ENCODE peak calls at places on chromosomes 7 and 10, in five cellular contexts. X is SK-N-SH, N is Peyer's patch, H is NT2/D1, B is mesenchymal stem cell. R is an unnamed sample. For H3K9me3 and H3K4me1, the result is how much of the 10 kb centered on the place peaks cover.

GRCh38 chr10:67115972-67116371 is 190.1 kb downstream of the LRRTM3 start:
- DNase-seq in X (no peak), N (no peak), H (no peak), B (no peak), R (peak)

GRCh38 chr7:67413670-67414069 is 417.0 kb downstream of the TYW1 start:
- DNase-seq in X (no peak), N (no peak), H (peak), B (no peak), R (no peak)

GRCh38 chr10:122044045-122044661 is 55.2 kb downstream of the TACC2 start:
- DNase-seq in X (no peak), N (no peak), H (no peak), B (no peak), R (peak)

GRCh38 chr10:114917927-114918672 is 19.9 kb upstream of the TRUB1 start:
- DNase-seq in X (no peak), N (no peak), H (peak), B (peak), R (no peak)

GRCh38 chr10:128324468-128324867 is 198.2 kb upstream of the MKI67 start:
- DNase-seq in X (no peak), N (no peak), H (no peak), B (no peak), R (no peak)

GRCh38 chr10:3606309-3606708 is 178.7 kb downstream of the KLF6 start:
- DNase-seq in X (no peak), N (no peak), H (no peak), B (no peak), R (no peak)

GRCh38 chr10:75712241-75712880 is 280.9 kb downstream of the LRMDA start:
- DNase-seq in X (no peak), N (no peak), H (no peak), B (no peak), R (no peak)

GRCh38 chr7:108263364-108263951 is 133.3 kb upstream of the LAMB4 start:
- DNase-seq in X (no peak), N (no peak), H (no peak), B (no peak), R (no peak)

GRCh38 chr10:24519950-24520349 is 203.7 kb downstream of the ARHGAP21 start:
- DNase-seq in X (no peak), N (no peak), H (no peak), B (no peak), R (no peak)
- H3K4me3 ChIP-seq in X (no peak), N (no peak), H (no peak), B (no peak), R (no peak)

GRCh38 chr7:86058649-86059048 is 585.1 kb upstream of the GRM3 start:
- DNase-seq in X (no peak), N (no peak), H (no peak), B (no peak), R (no peak)
- H3K9me3 ChIP-seq in X (under half), N (under half), H (under half), B (under half), R (under half)

DNA sequence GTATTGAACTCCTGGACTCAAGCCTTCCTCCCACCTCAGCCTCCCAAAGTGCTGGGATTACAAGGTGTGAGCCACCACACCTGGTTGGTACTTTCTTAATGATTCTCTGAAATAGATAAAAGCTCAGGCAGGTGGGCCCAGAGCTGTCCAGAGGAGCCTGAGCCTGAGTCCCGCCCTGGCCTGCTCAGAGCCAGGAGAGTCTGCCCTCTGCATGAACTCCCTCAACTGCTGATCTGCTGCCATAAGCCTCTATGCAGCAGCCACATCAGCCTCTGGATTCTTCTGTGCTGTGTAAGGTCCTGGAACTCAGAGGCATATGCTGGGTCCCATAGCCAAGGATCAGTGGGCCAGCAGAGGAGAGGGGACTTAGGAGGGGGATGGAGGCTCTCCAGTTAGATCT is 23.1 kb upstream of the DDIT4 start:
- DNase-seq in X (no peak), N (no peak), H (no peak), B (peak), R (peak)
- H3K4me1 ChIP-seq in X (under half), N (half or more), H (under half), B (under half), R (half or more)

DNA sequence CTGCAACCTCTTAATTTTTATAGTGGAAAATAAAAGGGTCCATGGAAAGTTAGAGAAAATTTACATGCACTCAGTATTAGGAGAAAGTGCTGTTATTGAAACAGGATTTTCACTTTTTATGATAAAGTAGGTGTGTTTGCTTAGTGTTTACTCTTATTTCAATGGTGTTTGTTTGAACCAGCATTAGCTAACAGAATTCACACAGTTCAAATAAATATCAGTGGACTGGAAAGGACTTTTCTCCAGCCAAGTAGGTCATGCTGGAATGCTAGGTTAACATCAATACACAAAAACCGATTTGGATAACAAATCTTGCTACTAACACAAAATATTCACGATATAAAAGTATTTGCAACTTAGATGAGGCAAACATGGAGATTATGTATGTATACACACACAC is 49.4 kb upstream of the BET1 start:
- DNase-seq in X (no peak), N (no peak), H (no peak), B (no peak), R (no peak)
- H3K4me3 ChIP-seq in X (no peak), N (no peak), H (no peak), B (no peak), R (no peak)

DNA sequence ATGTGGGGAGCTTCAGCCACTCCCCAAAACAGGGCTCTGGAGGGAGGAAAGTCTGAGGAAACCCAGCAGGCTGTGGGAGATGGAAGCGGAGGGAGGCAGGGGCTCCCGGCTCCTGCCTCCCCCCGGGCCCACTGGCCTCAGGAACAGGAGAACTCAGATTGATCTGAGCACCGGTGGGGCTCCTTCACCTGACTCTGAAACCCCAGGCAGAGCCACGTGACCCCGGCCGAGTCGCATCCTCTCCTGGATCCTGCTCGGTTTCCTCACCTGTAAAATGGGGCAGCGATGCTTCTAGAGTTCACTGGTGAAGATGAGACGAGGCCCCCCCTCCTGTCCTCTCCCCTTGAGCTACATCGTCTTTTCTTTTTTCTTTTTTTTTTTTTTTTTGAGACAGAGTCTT is 33.6 kb downstream of the TCERG1L start:
- DNase-seq in X (peak), N (no peak), H (no peak), B (no peak), R (no peak)
- H3K9me3 ChIP-seq in X (under half), N (under half), H (under half), B (under half), R (under half)

DNA sequence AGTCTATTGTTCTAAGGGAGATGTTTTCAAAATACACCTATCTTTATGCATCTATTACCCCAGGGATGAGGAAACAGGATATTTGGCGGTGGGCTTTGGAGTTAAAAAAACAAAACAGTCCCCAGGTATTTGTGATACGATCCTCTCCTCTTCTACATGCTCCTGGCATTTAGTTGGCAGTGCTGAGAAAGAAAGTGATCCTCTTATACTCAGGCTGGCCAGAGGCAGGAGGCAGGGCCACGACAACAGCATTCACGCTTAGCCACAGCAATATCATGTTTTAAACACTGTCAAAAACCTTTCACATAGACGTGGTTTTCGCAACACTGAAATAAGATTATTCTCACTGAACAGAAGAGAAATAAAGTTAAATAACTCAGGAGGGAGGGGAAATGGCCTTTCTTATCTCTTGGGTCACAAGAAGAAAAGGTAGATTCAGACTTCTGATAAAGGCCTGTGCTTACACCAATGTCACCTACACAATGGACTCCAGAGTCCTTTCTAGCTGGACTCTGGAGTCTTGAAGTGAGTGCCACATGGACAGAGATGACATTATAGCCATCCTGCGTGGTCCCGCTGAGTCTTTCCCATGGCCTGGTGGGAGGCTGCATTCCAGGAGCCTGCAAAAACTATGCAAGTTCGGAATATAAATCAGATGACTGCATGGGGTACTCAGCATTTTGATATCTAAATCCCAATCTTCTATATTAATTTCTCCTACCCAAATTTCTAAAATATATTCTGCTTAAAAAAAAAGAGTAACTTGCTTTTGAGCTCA is 88.7 kb downstream of the PIP4K2A start:
- DNase-seq in X (no peak), N (no peak), H (no peak), B (no peak), R (no peak)
- H3K4me1 ChIP-seq in X (under half), N (under half), H (under half), B (under half), R (half or more)

R was measured in adipocyte.